ENCODE peak calls at places on chromosomes 1 and 21, in five cellular contexts. A is mesenchymal stem cell, I is H9, Q is IMR-90, U is trophoblast cell. N is an unnamed sample.

GRCh38 chr1:244302889-244303609 is 148.7 kb downstream of the ADSS2 start:
- DNase-seq in Q (peak), A (peak), I (no peak), U (peak), N (no peak)

GRCh38 chr1:156417700-156418015 is 48.6 kb downstream of the RHBG start:
- DNase-seq in U (no peak), Q (no peak), A (no peak), I (no peak), N (no peak)

GRCh38 chr1:150813028-150813707 is 5.1 kb upstream of the CTSK start:
- DNase-seq in I (peak), U (peak), Q (peak), A (peak), N (no peak)

GRCh38 chr21:43005635-43006034 is 31.3 kb downstream of the PKNOX1 start:
- DNase-seq in Q (no peak), A (no peak), I (no peak), U (no peak), N (no peak)

GRCh38 chr1:85581802-85582686 is 1.5 kb downstream of the CCN1 start:
- DNase-seq in A (peak), Q (peak), U (peak), I (peak), N (no peak)

GRCh38 chr1:218430802-218431201 is 85.7 kb downstream of the TGFB2 start:
- DNase-seq in U (no peak), Q (peak), A (peak), I (no peak), N (no peak)

GRCh38 chr1:24735619-24736375 is 9.4 kb upstream of the CLIC4 start:
- DNase-seq in Q (peak), U (no peak), A (peak), I (no peak), N (no peak)

GRCh38 chr21:35398366-35398982 is 349.4 kb upstream of the RUNX1 start:
- DNase-seq in U (no peak), I (no peak), A (peak), Q (peak), N (no peak)

GRCh38 chr1:180503274-180503862 is 991 bp upstream of the ACBD6 start:
- DNase-seq in U (no peak), A (peak), I (no peak), Q (no peak), N (no peak)

GRCh38 chr1:48051466-48052126 is 54.4 kb upstream of the TRABD2B start:
- DNase-seq in U (no peak), Q (no peak), I (no peak), A (no peak), N (no peak)

GRCh38 chr1:16607433-16607851 is 5.9 kb downstream of the NBPF1 start:
- DNase-seq in U (no peak), I (peak), A (no peak), Q (no peak), N (no peak)

GRCh38 chr1:156565519-156565918 is 6.8 kb downstream of the IQGAP3 start:
- DNase-seq in I (no peak), U (no peak), Q (no peak), A (no peak), N (no peak)

GRCh38 chr1:35597870-35598269 is 24.8 kb downstream of the TFAP2E start:
- DNase-seq in Q (no peak), A (no peak), U (no peak), I (no peak), N (no peak)

GRCh38 chr1:147630447-147630846 is 39.9 kb downstream of the ACP6 start:
- DNase-seq in U (no peak), Q (no peak), I (no peak), A (no peak), N (no peak)
- H2AFZ ChIP-seq in U (no peak), Q (no peak), I (no peak), A (no peak), N (no peak)

GRCh38 chr1:230691615-230692014 is 22.3 kb downstream of the AGT start:
- DNase-seq in A (no peak), I (no peak), Q (no peak), U (no peak), N (no peak)
- H4K8ac ChIP-seq in A (no peak), I (no peak), Q (no peak), U (no peak), N (no peak)

GRCh38 chr1:179017383-179018326 is 8.0 kb upstream of the FAM20B start:
- DNase-seq in U (no peak), I (no peak), Q (no peak), A (peak), N (no peak)
- H2AFZ ChIP-seq in U (no peak), I (no peak), Q (no peak), A (no peak), N (no peak)

DNA sequence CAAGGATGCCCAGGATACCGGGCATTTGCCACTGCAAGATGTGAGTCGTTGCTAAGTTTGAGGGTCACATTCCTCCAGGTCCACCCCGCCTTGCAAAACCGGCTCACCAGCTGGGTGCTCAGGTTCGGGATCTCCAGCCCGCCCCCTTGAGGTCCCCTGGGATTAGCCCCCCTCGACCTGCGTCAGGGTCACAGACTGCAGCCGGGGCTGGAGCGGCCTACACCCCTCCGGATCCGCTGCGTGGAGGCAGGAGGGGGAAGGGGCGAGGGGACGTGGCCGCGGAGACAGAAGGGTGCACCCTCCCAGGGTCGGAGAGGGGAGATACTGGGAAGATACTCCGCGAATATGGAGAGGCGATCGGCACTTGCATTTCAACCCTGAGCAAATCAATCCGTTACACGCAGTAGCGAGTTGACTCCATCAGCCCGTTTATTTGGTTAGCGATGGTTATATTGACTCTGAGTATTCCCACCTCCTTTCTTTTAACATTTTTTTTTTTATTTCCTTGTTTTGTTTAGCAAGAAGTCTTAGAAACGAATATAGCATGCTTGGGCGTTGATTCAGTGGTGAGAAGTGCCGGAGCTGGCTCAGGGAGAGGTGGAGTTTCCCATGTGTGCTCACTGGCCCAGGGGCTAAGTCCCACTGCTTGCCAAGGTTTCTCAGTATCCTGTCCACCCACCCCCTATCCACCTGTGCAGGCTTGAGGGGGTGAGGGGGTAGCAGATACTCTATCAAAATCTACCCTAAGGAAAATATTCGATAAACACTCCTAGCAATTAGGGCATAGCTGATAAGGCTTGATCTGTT is 983 bp downstream of the IFNAR2 start:
- DNase-seq in I (peak), Q (peak), U (peak), A (peak), N (peak)
- H4K8ac ChIP-seq in I (no peak), Q (peak), U (peak), A (peak), N (peak)

GRCh38 chr1:200248541-200248940 is 161.3 kb downstream of the ZNF281 start:
- DNase-seq in I (no peak), U (no peak), Q (no peak), A (no peak), N (no peak)
- H2AFZ ChIP-seq in I (no peak), U (no peak), Q (peak), A (no peak), N (no peak)

DNA sequence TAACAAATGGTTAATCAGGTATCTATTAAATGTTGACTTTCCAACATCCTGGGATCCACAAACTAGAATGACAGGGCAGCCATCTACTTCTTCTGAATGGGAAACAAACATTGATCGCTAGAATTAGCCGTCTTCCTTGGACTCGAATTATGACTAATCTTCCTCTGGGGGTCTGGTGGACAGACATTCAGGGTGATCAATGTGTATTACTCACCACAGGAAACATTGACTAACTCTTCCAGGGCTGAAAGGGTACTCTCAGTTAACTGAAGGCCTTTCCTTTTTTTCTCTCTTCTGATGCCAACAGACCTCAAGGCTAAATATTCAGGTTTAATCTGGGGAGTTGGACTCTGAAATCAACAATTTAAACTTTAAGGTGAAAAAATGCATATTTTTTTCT is 9.5 kb downstream of the NOL9 start:
- DNase-seq in U (no peak), A (peak), I (no peak), Q (peak), N (no peak)
- H4K8ac ChIP-seq in U (no peak), A (no peak), I (no peak), Q (no peak), N (no peak)

DNA sequence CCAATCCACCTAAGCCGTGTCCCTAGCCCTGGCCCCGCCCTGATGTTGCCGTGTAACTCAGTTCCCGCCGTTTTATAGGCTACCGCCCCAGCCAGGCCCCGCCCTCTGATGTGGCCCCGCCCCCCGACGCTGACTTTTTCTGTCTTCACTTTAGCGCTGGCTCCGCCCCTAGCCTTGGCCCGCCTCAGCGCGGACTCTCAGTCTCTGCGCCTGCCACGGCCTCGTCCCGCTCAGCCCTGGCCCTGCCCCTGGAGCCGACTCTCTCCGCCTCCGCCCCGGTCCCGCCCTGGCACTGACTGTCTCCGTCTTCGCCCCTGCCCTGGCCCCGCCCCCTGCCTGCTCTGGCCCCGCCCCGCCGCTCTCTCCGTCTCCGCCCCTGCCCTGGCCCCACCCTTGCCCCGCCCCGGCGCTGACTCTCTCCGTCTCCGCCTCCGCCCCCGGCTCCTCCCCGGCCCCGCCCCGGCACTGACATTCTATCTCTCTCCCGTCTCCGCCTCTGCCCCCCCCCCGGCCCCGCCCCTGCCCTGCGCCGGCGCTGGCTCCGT is 5.2 kb downstream of the MATN1 start:
- DNase-seq in Q (peak), I (peak), U (peak), A (peak), N (peak)
- H2AFZ ChIP-seq in Q (peak), I (no peak), U (no peak), A (no peak), N (peak)

GRCh38 chr1:2448098-2448445 is 28.0 kb upstream of the PLCH2 start:
- DNase-seq in U (no peak), I (peak), Q (no peak), A (no peak), N (no peak)
- H4K8ac ChIP-seq in U (no peak), I (no peak), Q (no peak), A (no peak), N (no peak)

GRCh38 chr1:54498383-54499096 is 49.5 kb upstream of the ACOT11 start:
- DNase-seq in I (no peak), A (peak), Q (no peak), U (no peak), N (no peak)
- H2AFZ ChIP-seq in I (no peak), A (no peak), Q (no peak), U (no peak), N (peak)

GRCh38 chr1:3479511-3480368 is 25.3 kb downstream of the ARHGEF16 start:
- DNase-seq in U (no peak), Q (no peak), A (no peak), I (no peak), N (no peak)
- H4K8ac ChIP-seq in U (no peak), Q (no peak), A (no peak), I (no peak), N (peak)